ENCODE peak calls at places on chromosomes 16 and 17, in eight cellular contexts. L, R, T, S, O, U, Y and X are unnamed samples. For H3K4me1, the result is how much of the 10 kb centered on the place peaks cover.

GRCh38 chr16:54489225-54489781 is 202.7 kb upstream of the IRX3 start:
- DNase-seq in L (peak), R (no peak), T (peak), S (no peak), O (no peak), U (no peak), Y (no peak), X (no peak)

GRCh38 chr16:56606688-56607618 is 1.4 kb upstream of the MT2A start:
- DNase-seq in L (peak), R (peak), T (peak), S (no peak), O (peak), U (peak), Y (peak), X (peak)

GRCh38 chr17:1532836-1533602 is 16.6 kb upstream of the INPP5K start:
- DNase-seq in L (no peak), R (no peak), T (no peak), S (peak), O (no peak), U (no peak), Y (no peak), X (peak)

GRCh38 chr16:56990407-56991286 is 1.3 kb downstream of the NLRC5 start:
- DNase-seq in L (no peak), R (no peak), T (no peak), S (no peak), O (no peak), U (peak), Y (no peak), X (no peak)

GRCh38 chr16:48503779-48504178 is 106.2 kb downstream of the N4BP1 start:
- DNase-seq in L (no peak), R (no peak), T (no peak), S (peak), O (no peak), U (peak), Y (peak), X (no peak)

GRCh38 chr16:11224894-11225676 is 30.9 kb downstream of the SOCS1 start:
- DNase-seq in L (peak), R (no peak), T (no peak), S (no peak), O (no peak), U (no peak), Y (peak), X (peak)

GRCh38 chr16:89720859-89721643 is at the start of the genes VPS9D1 and ZNF276:
- DNase-seq in L (peak), R (peak), T (peak), S (peak), O (peak), U (peak), Y (peak), X (peak)

GRCh38 chr16:86931410-86931941 is 353.1 kb downstream of the FOXL1 start:
- DNase-seq in L (no peak), R (no peak), T (no peak), S (no peak), O (no peak), U (no peak), Y (peak), X (no peak)

GRCh38 chr17:17141860-17142552 is 64.1 kb downstream of the PLD6 start:
- DNase-seq in L (no peak), R (no peak), T (no peak), S (peak), O (peak), U (peak), Y (no peak), X (peak)

GRCh38 chr17:60079401-60079861 is 710 bp upstream of the HEATR6 start:
- DNase-seq in L (no peak), R (no peak), T (peak), S (peak), O (peak), U (no peak), Y (no peak), X (no peak)

GRCh38 chr17:49514374-49514738 is 19.3 kb downstream of the NGFR start:
- DNase-seq in L (no peak), R (peak), T (no peak), S (peak), O (peak), U (no peak), Y (no peak), X (no peak)

GRCh38 chr17:48671697-48672171 is 45.6 kb upstream of the HOXB9 start:
- DNase-seq in L (peak), R (peak), T (peak), S (peak), O (peak), U (peak), Y (peak), X (peak)

GRCh38 chr16:66147338-66147737 is 219.2 kb upstream of the CDH5 start:
- DNase-seq in L (no peak), R (no peak), T (no peak), S (no peak), O (no peak), U (no peak), Y (no peak), X (no peak)

GRCh38 chr16:57688487-57688986 is 6.1 kb upstream of the DRC7 start:
- DNase-seq in L (no peak), R (no peak), T (no peak), S (no peak), O (no peak), U (peak), Y (no peak), X (no peak)

GRCh38 chr17:82756166-82756565 is 4.3 kb downstream of the TBCD start:
- DNase-seq in L (no peak), R (no peak), T (no peak), S (no peak), O (no peak), U (no peak), Y (no peak), X (no peak)

GRCh38 chr17:73489333-73489732 is 154.9 kb downstream of the SDK2 start:
- DNase-seq in L (no peak), R (no peak), T (no peak), S (peak), O (no peak), U (no peak), Y (no peak), X (no peak)

GRCh38 chr17:42683407-42684031 is 1.2 kb downstream of the CNTNAP1 start:
- DNase-seq in L (no peak), R (no peak), T (no peak), S (peak), O (no peak), U (peak), Y (peak), X (no peak)

GRCh38 chr17:76922967-76923366 is 54.8 kb downstream of the MGAT5B start:
- DNase-seq in L (no peak), R (no peak), T (no peak), S (no peak), O (no peak), U (no peak), Y (no peak), X (no peak)

GRCh38 chr16:1005286-1005685 is 23.7 kb downstream of the SOX8 start:
- DNase-seq in L (no peak), R (no peak), T (no peak), S (no peak), O (no peak), U (no peak), Y (no peak), X (no peak)

GRCh38 chr17:32569171-32570080 is 82.6 kb downstream of the CDK5R1 start:
- DNase-seq in L (no peak), R (no peak), T (no peak), S (no peak), O (no peak), U (no peak), Y (no peak), X (no peak)

GRCh38 chr16:630815-631405 is at the start of gene WFIKKN1:
- DNase-seq in L (peak), R (no peak), T (peak), S (peak), O (no peak), U (no peak), Y (peak), X (no peak)

GRCh38 chr17:79803997-79804855 is 7.3 kb upstream of the CBX8 start:
- DNase-seq in L (no peak), R (no peak), T (no peak), S (peak), O (no peak), U (no peak), Y (no peak), X (peak)

GRCh38 chr16:82633964-82634600 is 7.3 kb downstream of the CDH13 start:
- DNase-seq in L (peak), R (no peak), T (no peak), S (no peak), O (no peak), U (peak), Y (peak), X (no peak)

GRCh38 chr17:50661795-50662391 is 27.2 kb downstream of the ABCC3 start:
- DNase-seq in L (peak), R (peak), T (peak), S (peak), O (peak), U (peak), Y (peak), X (no peak)

GRCh38 chr17:82553210-82553930 is 33.8 kb downstream of the FOXK2 start:
- DNase-seq in L (no peak), R (no peak), T (peak), S (no peak), O (no peak), U (no peak), Y (peak), X (no peak)

GRCh38 chr17:69060835-69061234 is at the start of gene ABCA9:
- DNase-seq in L (no peak), R (no peak), T (no peak), S (no peak), O (no peak), U (no peak), Y (no peak), X (no peak)

GRCh38 chr17:75088902-75089417 is 1.2 kb downstream of the SLC16A5 start:
- DNase-seq in L (no peak), R (peak), T (no peak), S (no peak), O (peak), U (no peak), Y (peak), X (no peak)

GRCh38 chr16:9054460-9054859 is 37.0 kb upstream of the HAPSTR1 start:
- DNase-seq in L (no peak), R (no peak), T (no peak), S (no peak), O (no peak), U (no peak), Y (no peak), X (no peak)

GRCh38 chr16:5071341-5071680 is 332 bp upstream of the ALG1 start:
- DNase-seq in L (no peak), R (no peak), T (no peak), S (no peak), O (no peak), U (no peak), Y (no peak), X (no peak)

GRCh38 chr16:627458-628239 is 3.1 kb upstream of the WFIKKN1 start:
- DNase-seq in L (peak), R (no peak), T (peak), S (no peak), O (no peak), U (peak), Y (no peak), X (no peak)

GRCh38 chr16:88924834-88925539 is 52.0 kb downstream of the CBFA2T3 start:
- DNase-seq in L (no peak), R (no peak), T (peak), S (peak), O (peak), U (no peak), Y (peak), X (no peak)

GRCh38 chr16:71623597-71623996 is 2.4 kb upstream of the MARVELD3 start:
- DNase-seq in L (no peak), R (no peak), T (no peak), S (no peak), O (no peak), U (no peak), Y (no peak), X (no peak)

GRCh38 chr16:2529961-2530628 is 1.1 kb downstream of the CEMP1 start:
- DNase-seq in L (peak), R (no peak), T (peak), S (peak), O (no peak), U (no peak), Y (no peak), X (no peak)

GRCh38 chr17:27532269-27533067 is 76.2 kb downstream of the KSR1 start:
- DNase-seq in L (peak), R (no peak), T (peak), S (no peak), O (no peak), U (peak), Y (peak), X (no peak)
- H3K4me1 ChIP-seq in L (under half), R (under half), T (half or more), S (under half), O (half or more), U (under half), Y (under half), X (under half)

GRCh38 chr16:15899538-15900100 is 11.2 kb upstream of the CEP20 start:
- DNase-seq in L (no peak), R (peak), T (peak), S (no peak), O (peak), U (no peak), Y (no peak), X (peak)
- H3K4me1 ChIP-seq in L (under half), R (under half), T (under half), S (under half), O (under half), U (under half), Y (under half), X (under half)

GRCh38 chr16:19515765-19516164 is 6.1 kb downstream of the GDE1 start:
- DNase-seq in L (no peak), R (no peak), T (no peak), S (no peak), O (no peak), U (no peak), Y (no peak), X (no peak)

GRCh38 chr16:19518423-19518822 is 3.5 kb downstream of the GDE1 start:
- DNase-seq in L (no peak), R (no peak), T (no peak), S (no peak), O (no peak), U (no peak), Y (no peak), X (no peak)

GRCh38 chr16:19513377-19514053 is 8.4 kb downstream of the GDE1 start:
- DNase-seq in L (no peak), R (no peak), T (no peak), S (no peak), O (no peak), U (no peak), Y (no peak), X (no peak)

GRCh38 chr16:19520861-19521331 is 1.0 kb downstream of the GDE1 start:
- DNase-seq in L (peak), R (no peak), T (no peak), S (no peak), O (no peak), U (no peak), Y (no peak), X (no peak)

GRCh38 chr16:19517424-19518089 is 4.3 kb downstream of the GDE1 start:
- DNase-seq in L (no peak), R (no peak), T (no peak), S (no peak), O (peak), U (no peak), Y (no peak), X (no peak)
- H3K4me1 ChIP-seq in L (half or more), R (under half), T (under half), S (under half), O (half or more), U (under half), Y (under half), X (under half)

GRCh38 chr17:78387982-78388941 is 9.8 kb downstream of the PGS1 start:
- DNase-seq in L (no peak), R (no peak), T (no peak), S (no peak), O (no peak), U (peak), Y (no peak), X (no peak)

GRCh38 chr17:78384479-78385175 is 6.2 kb downstream of the PGS1 start:
- DNase-seq in L (no peak), R (no peak), T (no peak), S (no peak), O (no peak), U (no peak), Y (no peak), X (no peak)

GRCh38 chr17:78381601-78382168 is 3.2 kb downstream of the PGS1 start:
- DNase-seq in L (no peak), R (no peak), T (no peak), S (no peak), O (no peak), U (no peak), Y (no peak), X (peak)

GRCh38 chr17:78380370-78380769 is 1.9 kb downstream of the PGS1 start:
- DNase-seq in L (no peak), R (no peak), T (no peak), S (no peak), O (no peak), U (no peak), Y (no peak), X (no peak)

DNA sequence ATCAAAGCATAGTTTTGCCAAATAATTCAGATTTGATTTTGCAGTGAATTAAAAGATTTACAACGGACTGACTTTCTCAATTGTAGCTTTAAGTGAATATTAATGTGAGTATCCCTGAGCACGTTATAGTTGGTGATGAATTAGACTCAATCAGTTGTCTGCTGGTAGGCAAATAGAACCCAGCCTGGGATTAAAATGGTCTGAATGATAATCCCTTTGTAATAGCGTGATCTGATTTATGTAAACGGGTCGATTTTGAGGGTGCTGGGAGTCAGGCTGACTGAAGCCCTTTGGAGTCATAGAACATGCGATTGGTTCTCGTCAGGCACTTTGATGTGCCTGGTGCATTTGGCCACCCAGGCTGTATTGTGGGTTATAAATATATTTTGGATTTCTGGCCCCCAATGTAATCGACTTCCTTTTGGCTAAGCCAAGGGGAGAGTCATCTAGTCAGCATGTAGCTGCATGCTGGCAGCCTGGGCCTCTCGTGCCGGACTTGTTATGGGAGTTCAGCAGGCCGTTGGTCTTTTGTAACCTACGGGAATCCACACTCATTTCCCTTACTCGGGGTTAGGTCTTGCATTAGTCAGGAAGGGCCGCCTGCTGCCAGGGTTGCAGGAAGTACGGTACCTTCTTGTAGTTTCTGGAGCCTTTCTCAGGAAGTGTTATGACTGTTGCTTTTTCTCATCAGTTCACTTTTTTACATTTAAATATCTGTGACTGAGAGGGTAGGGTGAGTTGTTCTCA is 5.4 kb downstream of the PGS1 start:
- DNase-seq in L (peak), R (no peak), T (peak), S (no peak), O (no peak), U (peak), Y (peak), X (no peak)
- H3K4me1 ChIP-seq in L (half or more), R (under half), T (under half), S (under half), O (under half), U (half or more), Y (half or more), X (half or more)

DNA sequence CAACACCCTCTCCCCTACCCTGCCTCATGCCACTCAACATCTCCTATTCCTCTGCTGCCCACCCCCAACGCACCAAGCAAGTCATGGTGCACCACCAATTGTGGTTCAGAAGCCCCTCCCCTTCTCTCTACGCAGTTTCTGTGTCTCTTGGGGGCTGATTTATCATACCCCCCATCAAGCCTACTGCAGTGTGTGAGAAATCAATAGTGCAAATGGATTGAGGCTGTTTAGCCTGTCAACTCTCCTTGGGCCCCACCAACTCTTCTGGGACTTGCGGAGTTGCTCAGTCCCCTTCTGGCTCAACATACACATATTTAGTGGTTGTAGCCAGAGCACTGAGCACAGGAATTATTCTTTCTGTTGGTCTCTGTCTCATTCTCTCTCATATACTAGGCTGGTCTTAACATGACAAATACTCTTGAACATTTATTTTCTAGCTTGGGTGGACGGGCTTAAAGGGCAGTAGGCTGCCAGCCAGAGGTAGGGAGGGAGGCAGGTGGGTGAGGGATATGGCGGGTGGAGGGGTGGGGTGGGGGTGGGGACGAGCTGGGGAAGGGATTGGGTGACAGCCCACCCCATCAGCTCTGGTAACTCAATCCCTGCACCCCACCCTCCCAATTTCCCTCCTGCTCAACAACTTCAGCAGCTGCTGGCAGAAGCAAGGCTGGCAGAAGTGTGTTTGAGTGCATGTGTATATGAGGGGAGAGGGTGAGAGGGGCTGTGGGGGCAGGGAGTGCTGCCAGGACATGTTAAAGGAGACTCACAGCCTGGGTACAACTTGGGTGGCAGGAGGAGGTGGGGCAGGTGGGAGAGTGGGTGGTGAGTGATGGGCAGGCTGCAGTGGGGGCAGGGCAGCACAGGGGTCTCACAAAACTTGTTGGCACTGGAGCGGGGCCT is 4.9 kb downstream of the RARA start:
- DNase-seq in L (no peak), R (no peak), T (no peak), S (no peak), O (no peak), U (no peak), Y (no peak), X (no peak)
- H3K4me1 ChIP-seq in L (half or more), R (half or more), T (half or more), S (half or more), O (half or more), U (half or more), Y (half or more), X (under half)

GRCh38 chr17:29592850-29593545 is at the start of gene ANKRD13B:
- DNase-seq in L (peak), R (no peak), T (no peak), S (peak), O (no peak), U (peak), Y (peak), X (peak)
- H3K4me1 ChIP-seq in L (under half), R (under half), T (half or more), S (under half), O (under half), U (half or more), Y (half or more), X (under half)